ENCODE peak calls at places on chromosome 4, in nine cellular contexts. F is activated T-cell treated with anti-CD3 and anti-CD28 coated beads, Interleukin-2, amount 50 U/mL, for 72 hours; O is foreskin fibroblast; B is ELR; M is MCF 10A; Z is GM13977; W is AG10803; N is AG09309; Y is EL. X is an unnamed sample.
A peak's percentile ranks its signal among the peaks of the same experiment; 100 is the strongest.

GRCh38 chr4:118276551-118276950 is 76.3 kb downstream of the PRSS12 start:
- DNase-seq in W (no peak), B (no peak), Y (no peak), Z (no peak), M (no peak), O (no peak), F (no peak), N (no peak), X (no peak)

GRCh38 chr4:147709999-147710398 is 21.9 kb upstream of the ARHGAP10 start:
- DNase-seq in M (no peak), B (peak; percentile 94), W (peak; percentile 29), F (no peak), Z (no peak), N (no peak), Y (peak; percentile 78), O (peak; percentile 59), X (no peak)

GRCh38 chr4:123524958-123525628 is 128.5 kb downstream of the SPRY1 start:
- DNase-seq in B (no peak), N (no peak), Y (no peak), M (no peak), O (no peak), Z (no peak), W (no peak), F (no peak), X (no peak)

GRCh38 chr4:70734168-70734954 is 12.6 kb downstream of the RUFY3 start:
- DNase-seq in Y (peak; percentile 57), N (no peak), Z (peak; percentile 64), B (peak; percentile 65), O (peak; percentile 35), F (peak; percentile 19), W (peak; percentile 54), M (peak; percentile 60), X (no peak)

GRCh38 chr4:53100801-53101581 is 238.9 kb downstream of the RASL11B start:
- DNase-seq in Y (peak; percentile 78), M (peak; percentile 16), O (peak; percentile 69), Z (no peak), F (no peak), W (peak; percentile 68), B (peak; percentile 80), N (peak; percentile 24), X (no peak)

GRCh38 chr4:128303986-128304385 is 16.4 kb upstream of the PGRMC2 start:
- DNase-seq in B (no peak), F (no peak), N (no peak), Y (no peak), O (no peak), Z (no peak), M (no peak), W (no peak), X (no peak)

GRCh38 chr4:76809594-76810305 is 88.2 kb downstream of the SOWAHB start:
- DNase-seq in F (no peak), O (peak; percentile 90), N (no peak), Y (peak; percentile 38), M (no peak), B (peak; percentile 22), W (peak; percentile 86), Z (no peak), X (no peak)

GRCh38 chr4:144894525-144894924 is 203.5 kb downstream of the ANAPC10 start:
- DNase-seq in F (no peak), O (peak; percentile 74), N (no peak), M (peak; percentile 93), B (peak; percentile 67), Z (no peak), Y (peak; percentile 67), W (peak; percentile 28), X (peak; percentile 69)

GRCh38 chr4:158484173-158484885 is 37.4 kb upstream of the RXFP1 start:
- DNase-seq in N (peak; percentile 47), Y (peak; percentile 45), F (no peak), Z (no peak), W (no peak), M (no peak), B (peak; percentile 59), O (peak; percentile 60), X (no peak)

GRCh38 chr4:154559141-154559841 is 3.5 kb upstream of the FGB start:
- DNase-seq in Z (peak; percentile 25), O (peak; percentile 76), M (peak; percentile 77), F (no peak), W (peak; percentile 43), N (peak; percentile 11), B (peak; percentile 67), Y (peak; percentile 59), X (no peak)

GRCh38 chr4:176755624-176756023 is 37.1 kb downstream of the VEGFC start:
- DNase-seq in N (no peak), Y (no peak), O (no peak), Z (no peak), M (no peak), W (no peak), B (peak; percentile 71), F (no peak), X (no peak)

GRCh38 chr4:88706574-88706973 is 8.9 kb upstream of the NAP1L5 start:
- DNase-seq in Y (peak; percentile 55), M (peak; percentile 17), N (peak; percentile 31), W (peak; percentile 76), F (no peak), B (peak; percentile 57), Z (no peak), O (peak; percentile 80), X (no peak)

GRCh38 chr4:157012296-157012695 is 40.7 kb upstream of the PDGFC start:
- DNase-seq in Y (no peak), N (no peak), W (no peak), F (no peak), O (no peak), M (no peak), B (no peak), Z (no peak), X (no peak)

GRCh38 chr4:11724731-11725130 is 296.0 kb upstream of the HS3ST1 start:
- DNase-seq in B (peak; percentile 1), Z (no peak), W (no peak), Y (no peak), M (peak; percentile 35), N (no peak), F (no peak), O (peak; percentile 59), X (no peak)

GRCh38 chr4:28772066-28772465 is 1911.4 kb downstream of the STIM2 start:
- DNase-seq in N (peak; percentile 23), W (peak; percentile 65), B (peak; percentile 77), O (peak; percentile 25), Z (no peak), F (no peak), Y (peak; percentile 85), M (peak; percentile 9), X (no peak)

GRCh38 chr4:87633239-87633638 is 16.8 kb upstream of the DMP1 start:
- DNase-seq in F (no peak), M (peak; percentile 54), B (peak; percentile 8), W (peak; percentile 28), N (peak; percentile 8), Y (peak; percentile 71), Z (no peak), O (peak; percentile 49), X (no peak)

GRCh38 chr4:111501946-111502345 is 643.3 kb upstream of the FAM241A start:
- DNase-seq in O (peak; percentile 13), W (no peak), N (no peak), F (no peak), Z (no peak), Y (no peak), B (no peak), M (no peak), X (no peak)

GRCh38 chr4:190019023-190019858 is 7.8 kb downstream of the FRG2 start:
- DNase-seq in B (no peak), M (no peak), F (peak; percentile 1), W (no peak), N (no peak), Y (no peak), Z (peak; percentile 22), O (peak; percentile 6), X (no peak)

GRCh38 chr4:5925419-5926187 is 32.7 kb upstream of the CRMP1 start:
- DNase-seq in B (no peak), Y (no peak), Z (no peak), M (no peak), O (no peak), N (no peak), F (no peak), W (no peak), X (no peak)

GRCh38 chr4:53490965-53491622 is 100.2 kb downstream of the LNX1 start:
- DNase-seq in O (peak; percentile 92), Y (peak; percentile 76), B (peak; percentile 81), F (no peak), Z (peak; percentile 45), N (peak; percentile 94), W (peak; percentile 98), M (peak; percentile 85), X (no peak)

GRCh38 chr4:103272174-103272573 is 74.0 kb upstream of the CENPE start:
- DNase-seq in F (no peak), Y (no peak), B (no peak), N (no peak), Z (no peak), W (no peak), O (no peak), M (no peak), X (no peak)

GRCh38 chr4:24856586-24856985 is 56.3 kb downstream of the CCDC149 start:
- DNase-seq in M (no peak), N (no peak), B (peak; percentile 85), O (peak; percentile 64), Y (peak; percentile 91), W (peak; percentile 38), Z (peak; percentile 48), F (no peak), X (no peak)

GRCh38 chr4:185127021-185127925 is 15.8 kb upstream of the SLC25A4 start:
- DNase-seq in M (no peak), O (peak; percentile 47), W (no peak), Y (peak; percentile 13), N (no peak), F (no peak), Z (peak; percentile 57), B (peak; percentile 9), X (no peak)

GRCh38 chr4:54103190-54103574 is 3.2 kb downstream of the GSX2 start:
- DNase-seq in F (no peak), M (no peak), W (no peak), Y (no peak), N (no peak), Z (no peak), B (no peak), O (peak; percentile 23), X (no peak)

GRCh38 chr4:8703857-8704495 is 111.4 kb downstream of the CPZ start:
- DNase-seq in F (no peak), Y (no peak), W (no peak), B (no peak), Z (no peak), M (no peak), O (no peak), N (no peak), X (peak; percentile 15)

GRCh38 chr4:114019972-114020358 is 40.5 kb upstream of the ARSJ start:
- DNase-seq in N (no peak), Z (no peak), Y (no peak), O (no peak), B (no peak), W (no peak), F (no peak), M (no peak), X (no peak)

GRCh38 chr4:19776021-19776459 is 475.7 kb upstream of the SLIT2 start:
- DNase-seq in B (peak; percentile 96), O (peak; percentile 73), W (peak; percentile 69), F (no peak), N (peak; percentile 34), Y (peak; percentile 92), Z (no peak), M (peak; percentile 92), X (no peak)

GRCh38 chr4:98662619-98663225 is 4.3 kb upstream of the TSPAN5 start:
- DNase-seq in Y (no peak), O (no peak), F (peak; percentile 43), Z (no peak), M (no peak), N (no peak), W (peak; percentile 62), B (no peak), X (no peak)

GRCh38 chr4:89939994-89940393 is 45.3 kb downstream of the MMRN1 start:
- DNase-seq in B (no peak), O (no peak), N (no peak), M (peak; percentile 22), W (no peak), F (no peak), Z (no peak), Y (no peak), X (no peak)

GRCh38 chr4:155610143-155610542 is 56.5 kb upstream of the GUCY1A1 start:
- DNase-seq in F (no peak), W (no peak), O (no peak), M (no peak), Y (no peak), Z (no peak), B (no peak), N (no peak), X (no peak)

GRCh38 chr4:113278324-113278934 is 229.0 kb downstream of the ANK2 start:
- DNase-seq in O (peak; percentile 83), F (peak; percentile 70), M (peak; percentile 90), N (no peak), Z (peak; percentile 63), Y (peak; percentile 71), W (peak; percentile 79), B (peak; percentile 74), X (peak; percentile 75)